ENCODE peak calls at places on chromosomes 2 and 18, in seven cellular contexts. U is DMS 273 treated with DMSO at 0.1 percent for 48 hours; R is right atrium auricular region; I is hepatocyte; B is neural progenitor cell; T is stimulated activated CD8-positive, alpha-beta memory T cell treated with anti-CD3 and anti-CD28 coated beads, Interleukin-4, amount 100 ng/mL, for 24 hours; G is RWPE1. W is an unnamed sample.

GRCh38 chr2:118940008-118940407 is 2.0 kb upstream of the MARCO start:
- DNase-seq in U (no peak), R (no peak), I (no peak), B (no peak), T (no peak), G (no peak), W (no peak)

GRCh38 chr2:43171789-43172188 is 54.6 kb downstream of the ZFP36L2 start:
- DNase-seq in U (no peak), R (no peak), I (peak), B (no peak), T (no peak), G (no peak), W (no peak)

GRCh38 chr2:9988320-9988719 is 36.8 kb downstream of the GRHL1 start:
- DNase-seq in U (no peak), R (no peak), I (no peak), B (no peak), T (no peak), G (no peak), W (no peak)

GRCh38 chr2:186862869-186863709 is 14.1 kb upstream of the ZSWIM2 start:
- DNase-seq in U (no peak), R (no peak), I (peak), B (peak), T (no peak), G (peak), W (peak)

GRCh38 chr2:10654069-10654468 is 35.7 kb downstream of the NOL10 start:
- DNase-seq in U (no peak), R (no peak), I (peak), B (no peak), T (peak), G (peak), W (no peak)

GRCh38 chr18:49926076-49926745 is 112.9 kb upstream of the ACAA2 start:
- DNase-seq in U (no peak), R (no peak), I (no peak), B (no peak), T (no peak), G (no peak), W (no peak)

GRCh38 chr2:7670905-7671304 is 753.7 kb downstream of the RNF144A start:
- DNase-seq in U (peak), R (no peak), I (no peak), B (no peak), T (no peak), G (no peak), W (peak)

GRCh38 chr18:41372266-41372665 is 582.8 kb upstream of the PIK3C3 start:
- DNase-seq in U (no peak), R (no peak), I (no peak), B (no peak), T (no peak), G (no peak), W (no peak)

GRCh38 chr2:15971351-15971750 is 31.0 kb downstream of the MYCN start:
- DNase-seq in U (no peak), R (no peak), I (no peak), B (no peak), T (no peak), G (no peak), W (no peak)

GRCh38 chr2:149487189-149487588 is 100.4 kb downstream of the MMADHC start:
- DNase-seq in U (no peak), R (no peak), I (no peak), B (no peak), T (no peak), G (no peak), W (no peak)

GRCh38 chr2:160417745-160418397 is 75.7 kb downstream of the RBMS1 start:
- DNase-seq in U (no peak), R (no peak), I (peak), B (peak), T (no peak), G (no peak), W (no peak)

GRCh38 chr2:43519711-43520221 is 76.1 kb downstream of the THADA start:
- DNase-seq in U (peak), R (no peak), I (no peak), B (peak), T (no peak), G (peak), W (no peak)

GRCh38 chr2:156892449-156893335 is 364.8 kb upstream of the GALNT5 start:
- DNase-seq in U (peak), R (no peak), I (peak), B (peak), T (no peak), G (peak), W (peak)

GRCh38 chr2:101999122-101999789 is 7.5 kb downstream of the IL1R2 start:
- DNase-seq in U (no peak), R (no peak), I (peak), B (no peak), T (no peak), G (peak), W (no peak)

GRCh38 chr2:166984797-166985196 is 96.5 kb downstream of the XIRP2 start:
- DNase-seq in U (no peak), R (no peak), I (no peak), B (no peak), T (no peak), G (peak), W (no peak)

GRCh38 chr2:145221511-145221910 is 701.6 kb upstream of the ZEB2 start:
- DNase-seq in U (no peak), R (no peak), I (no peak), B (no peak), T (no peak), G (no peak), W (no peak)

W was measured in NCI-H1694 treated with DMSO at 0.1 percent for 48 hours.